ENCODE peak calls at places on chromosome 3, in six cellular contexts. One of them, this sample, is unnamed.

GRCh38 chr3:59839810-59840515 is 790.1 kb upstream of the CFAP20DC start:
- DNase-seq in T follicular helper cell: no peak
- DNase-seq in stimulated activated effector memory CD8-positive, alpha-beta T cell treated with anti-CD3 and anti-CD28 coated beads, Interleukin-12 subunit alpha, Interleukin-12 subunit beta, amount 100 ng/mL, for 72 hours: peak; percentile 3
- DNase-seq in A549: no peak
- DNase-seq in NCI-H1105 treated with DMSO at 0.1 percent for 48 hours: no peak
- DNase-seq in stomach: no peak
- DNase-seq in this sample: no peak

GRCh38 chr3:122085666-122086065 is 30.5 kb downstream of the CD86 start:
- DNase-seq in A549: no peak
- DNase-seq in NCI-H1105 treated with DMSO at 0.1 percent for 48 hours: no peak
- DNase-seq in stimulated activated effector memory CD8-positive, alpha-beta T cell treated with anti-CD3 and anti-CD28 coated beads, Interleukin-12 subunit alpha, Interleukin-12 subunit beta, amount 100 ng/mL, for 72 hours: no peak
- DNase-seq in T follicular helper cell: no peak
- DNase-seq in stomach: no peak
- DNase-seq in this sample: no peak

GRCh38 chr3:114714237-114714636 is 420.4 kb downstream of the TIGIT start:
- DNase-seq in A549: no peak
- DNase-seq in T follicular helper cell: no peak
- DNase-seq in stomach: no peak
- DNase-seq in stimulated activated effector memory CD8-positive, alpha-beta T cell treated with anti-CD3 and anti-CD28 coated beads, Interleukin-12 subunit alpha, Interleukin-12 subunit beta, amount 100 ng/mL, for 72 hours: no peak
- DNase-seq in NCI-H1105 treated with DMSO at 0.1 percent for 48 hours: peak; percentile 8
- DNase-seq in this sample: no peak

GRCh38 chr3:40782086-40782721 is 257.4 kb downstream of the ZNF621 start:
- DNase-seq in NCI-H1105 treated with DMSO at 0.1 percent for 48 hours: no peak
- DNase-seq in T follicular helper cell: no peak
- DNase-seq in A549: peak; percentile 27
- DNase-seq in stimulated activated effector memory CD8-positive, alpha-beta T cell treated with anti-CD3 and anti-CD28 coated beads, Interleukin-12 subunit alpha, Interleukin-12 subunit beta, amount 100 ng/mL, for 72 hours: no peak
- DNase-seq in stomach: no peak
- DNase-seq in this sample: no peak

GRCh38 chr3:124277516-124277890 is 285.6 kb upstream of the ROPN1 start:
- DNase-seq in stimulated activated effector memory CD8-positive, alpha-beta T cell treated with anti-CD3 and anti-CD28 coated beads, Interleukin-12 subunit alpha, Interleukin-12 subunit beta, amount 100 ng/mL, for 72 hours: no peak
- DNase-seq in A549: no peak
- DNase-seq in NCI-H1105 treated with DMSO at 0.1 percent for 48 hours: peak; percentile 27
- DNase-seq in T follicular helper cell: no peak
- DNase-seq in stomach: no peak
- DNase-seq in this sample: no peak

GRCh38 chr3:127614928-127615592 is 13.9 kb upstream of the PODXL2 start:
- DNase-seq in A549: no peak
- DNase-seq in stimulated activated effector memory CD8-positive, alpha-beta T cell treated with anti-CD3 and anti-CD28 coated beads, Interleukin-12 subunit alpha, Interleukin-12 subunit beta, amount 100 ng/mL, for 72 hours: no peak
- DNase-seq in T follicular helper cell: no peak
- DNase-seq in NCI-H1105 treated with DMSO at 0.1 percent for 48 hours: no peak
- DNase-seq in stomach: no peak
- DNase-seq in this sample: no peak

GRCh38 chr3:53320697-53321096 is 26.6 kb downstream of the DCP1A start:
- DNase-seq in NCI-H1105 treated with DMSO at 0.1 percent for 48 hours: no peak
- DNase-seq in stimulated activated effector memory CD8-positive, alpha-beta T cell treated with anti-CD3 and anti-CD28 coated beads, Interleukin-12 subunit alpha, Interleukin-12 subunit beta, amount 100 ng/mL, for 72 hours: no peak
- DNase-seq in A549: no peak
- DNase-seq in T follicular helper cell: no peak
- DNase-seq in stomach: no peak
- DNase-seq in this sample: no peak

GRCh38 chr3:114848643-114849350 is 298.3 kb downstream of the ZBTB20 start:
- DNase-seq in stimulated activated effector memory CD8-positive, alpha-beta T cell treated with anti-CD3 and anti-CD28 coated beads, Interleukin-12 subunit alpha, Interleukin-12 subunit beta, amount 100 ng/mL, for 72 hours: no peak
- DNase-seq in A549: no peak
- DNase-seq in stomach: no peak
- DNase-seq in NCI-H1105 treated with DMSO at 0.1 percent for 48 hours: no peak
- DNase-seq in T follicular helper cell: no peak
- DNase-seq in this sample: no peak

GRCh38 chr3:45365060-45365459 is 23.3 kb upstream of the LARS2 start:
- DNase-seq in NCI-H1105 treated with DMSO at 0.1 percent for 48 hours: no peak
- DNase-seq in A549: no peak
- DNase-seq in stimulated activated effector memory CD8-positive, alpha-beta T cell treated with anti-CD3 and anti-CD28 coated beads, Interleukin-12 subunit alpha, Interleukin-12 subunit beta, amount 100 ng/mL, for 72 hours: no peak
- DNase-seq in T follicular helper cell: no peak
- DNase-seq in stomach: no peak
- DNase-seq in this sample: no peak

GRCh38 chr3:52682016-52682415 is 3.7 kb downstream of the PBRM1 start:
- DNase-seq in stomach: no peak
- DNase-seq in T follicular helper cell: no peak
- DNase-seq in stimulated activated effector memory CD8-positive, alpha-beta T cell treated with anti-CD3 and anti-CD28 coated beads, Interleukin-12 subunit alpha, Interleukin-12 subunit beta, amount 100 ng/mL, for 72 hours: no peak
- DNase-seq in NCI-H1105 treated with DMSO at 0.1 percent for 48 hours: no peak
- DNase-seq in A549: peak; percentile 49
- DNase-seq in this sample: no peak

GRCh38 chr3:12461097-12461649 is 23.1 kb upstream of the TSEN2 start:
- DNase-seq in A549: no peak
- DNase-seq in stimulated activated effector memory CD8-positive, alpha-beta T cell treated with anti-CD3 and anti-CD28 coated beads, Interleukin-12 subunit alpha, Interleukin-12 subunit beta, amount 100 ng/mL, for 72 hours: no peak
- DNase-seq in T follicular helper cell: no peak
- DNase-seq in NCI-H1105 treated with DMSO at 0.1 percent for 48 hours: no peak
- DNase-seq in stomach: no peak
- DNase-seq in this sample: no peak

GRCh38 chr3:197793246-197793645 is 2.2 kb downstream of the LRCH3 start:
- DNase-seq in NCI-H1105 treated with DMSO at 0.1 percent for 48 hours: no peak
- DNase-seq in A549: no peak
- DNase-seq in stomach: no peak
- DNase-seq in T follicular helper cell: no peak
- DNase-seq in stimulated activated effector memory CD8-positive, alpha-beta T cell treated with anti-CD3 and anti-CD28 coated beads, Interleukin-12 subunit alpha, Interleukin-12 subunit beta, amount 100 ng/mL, for 72 hours: no peak
- DNase-seq in this sample: no peak

GRCh38 chr3:64343692-64344440 is 118.6 kb upstream of the PRICKLE2 start:
- DNase-seq in T follicular helper cell: no peak
- DNase-seq in NCI-H1105 treated with DMSO at 0.1 percent for 48 hours: no peak
- DNase-seq in A549: no peak
- DNase-seq in stimulated activated effector memory CD8-positive, alpha-beta T cell treated with anti-CD3 and anti-CD28 coated beads, Interleukin-12 subunit alpha, Interleukin-12 subunit beta, amount 100 ng/mL, for 72 hours: no peak
- DNase-seq in stomach: no peak
- DNase-seq in this sample: no peak

GRCh38 chr3:146781059-146781458 is 175.9 kb upstream of the PLSCR5 start:
- DNase-seq in T follicular helper cell: no peak
- DNase-seq in stimulated activated effector memory CD8-positive, alpha-beta T cell treated with anti-CD3 and anti-CD28 coated beads, Interleukin-12 subunit alpha, Interleukin-12 subunit beta, amount 100 ng/mL, for 72 hours: no peak
- DNase-seq in NCI-H1105 treated with DMSO at 0.1 percent for 48 hours: no peak
- DNase-seq in stomach: no peak
- DNase-seq in A549: no peak
- DNase-seq in this sample: no peak

GRCh38 chr3:191087391-191087790 is 111.7 kb upstream of the OSTN start:
- DNase-seq in A549: no peak
- DNase-seq in T follicular helper cell: no peak
- DNase-seq in stimulated activated effector memory CD8-positive, alpha-beta T cell treated with anti-CD3 and anti-CD28 coated beads, Interleukin-12 subunit alpha, Interleukin-12 subunit beta, amount 100 ng/mL, for 72 hours: no peak
- DNase-seq in NCI-H1105 treated with DMSO at 0.1 percent for 48 hours: no peak
- DNase-seq in stomach: no peak
- DNase-seq in this sample: no peak

This sample was measured in hypothalamus.